ENCODE peak calls at places on chromosome 4, in seven cellular contexts. D, T, M, B, S, Q and F are unnamed samples.

GRCh38 chr4:6272863-6273660 is 3.4 kb downstream of the WFS1 start:
- DNase-seq in Q (no peak), D (no peak), B (no peak), M (peak), S (no peak), T (no peak), F (no peak)

GRCh38 chr4:190017357-190018200 is 9.5 kb downstream of the FRG2 start:
- DNase-seq in Q (no peak), S (no peak), D (no peak), M (no peak), B (no peak), T (peak), F (no peak)

GRCh38 chr4:123121241-123121907 is 199.0 kb upstream of the NUDT6 start:
- DNase-seq in D (no peak), Q (no peak), S (no peak), T (no peak), B (no peak), M (peak), F (no peak)

GRCh38 chr4:128979934-128980333 is 113.4 kb downstream of the SCLT1 start:
- DNase-seq in Q (no peak), S (no peak), D (no peak), B (no peak), T (no peak), M (peak), F (no peak)

GRCh38 chr4:101831816-101832215 is 41.3 kb downstream of the BANK1 start:
- DNase-seq in D (no peak), T (peak), S (no peak), M (peak), B (no peak), Q (no peak), F (no peak)

GRCh38 chr4:112563431-112564200 is 47.6 kb upstream of the NEUROG2 start:
- DNase-seq in Q (no peak), D (no peak), M (no peak), T (no peak), B (no peak), S (no peak), F (no peak)

GRCh38 chr4:158858410-158859189 is 89.8 kb downstream of the FNIP2 start:
- DNase-seq in T (no peak), S (no peak), M (peak), D (no peak), Q (no peak), B (no peak), F (no peak)

GRCh38 chr4:85783483-85783882 is 308.5 kb downstream of the ARHGAP24 start:
- DNase-seq in M (peak), Q (no peak), T (no peak), B (no peak), D (no peak), S (no peak), F (no peak)

GRCh38 chr4:1752284-1753041 is 31.1 kb downstream of the TACC3 start:
- DNase-seq in S (no peak), M (peak), D (no peak), Q (no peak), B (no peak), T (peak), F (peak)

GRCh38 chr4:174119051-174119450 is 164.4 kb downstream of the FBXO8 start:
- DNase-seq in M (peak), D (no peak), T (no peak), S (no peak), Q (no peak), B (no peak), F (no peak)

GRCh38 chr4:57109847-57110634 is at the start of gene IGFBP7:
- DNase-seq in B (no peak), M (peak), S (no peak), Q (no peak), D (no peak), T (peak), F (peak)

GRCh38 chr4:15577508-15577907 is 77.6 kb downstream of the FBXL5 start:
- DNase-seq in B (no peak), D (no peak), T (no peak), S (no peak), M (peak), Q (no peak), F (no peak)

GRCh38 chr4:145861331-145862318 is 77.0 kb downstream of the ZNF827 start:
- DNase-seq in D (no peak), T (peak), B (no peak), M (no peak), S (no peak), Q (no peak), F (no peak)

GRCh38 chr4:170229021-170229420 is 139.3 kb upstream of the AADAT start:
- DNase-seq in Q (no peak), D (no peak), S (no peak), B (no peak), T (no peak), M (no peak), F (no peak)

GRCh38 chr4:65893957-65894755 is 223.9 kb upstream of the EPHA5 start:
- DNase-seq in M (peak), Q (no peak), D (no peak), T (no peak), B (no peak), S (no peak), F (no peak)

GRCh38 chr4:99669084-99669483 is 11.5 kb upstream of the C4orf54 start:
- DNase-seq in T (no peak), M (peak), Q (no peak), B (no peak), D (no peak), S (no peak), F (no peak)

GRCh38 chr4:168162604-168163003 is 70.3 kb downstream of the ANXA10 start:
- DNase-seq in B (no peak), M (peak), D (no peak), S (no peak), Q (no peak), T (no peak), F (no peak)

GRCh38 chr4:108111781-108112180 is 57.0 kb downstream of the LEF1 start:
- DNase-seq in B (no peak), T (no peak), Q (no peak), D (no peak), M (no peak), S (no peak), F (no peak)